ENCODE peak calls at places on chromosome 16, in four cellular contexts. C is H1, T is GM12878, V is K562. D is an unnamed sample.

GRCh38 chr16:67429053-67429798 is 1.7 kb upstream of the HSD11B2 start:
- DNase-seq in V (no peak), T (no peak), C (no peak), D (no peak)

GRCh38 chr16:24418729-24419128 is 120.6 kb upstream of the RBBP6 start:
- DNase-seq in T (no peak), V (no peak), C (no peak), D (no peak)

GRCh38 chr16:5639531-5639930 is 541.9 kb upstream of the EEF2KMT start:
- DNase-seq in V (no peak), C (no peak), T (no peak), D (no peak)

GRCh38 chr16:1300664-1301476 is 8.6 kb upstream of the UBE2I start:
- DNase-seq in T (no peak), C (no peak), V (peak), D (no peak)

GRCh38 chr16:84054271-84054670 is 11.7 kb upstream of the SLC38A8 start:
- DNase-seq in V (no peak), T (no peak), C (no peak), D (no peak)

GRCh38 chr16:50305441-50306061 is 39.2 kb downstream of the ADCY7 start:
- DNase-seq in C (no peak), V (no peak), T (no peak), D (no peak)

GRCh38 chr16:31008154-31008950 is 2.1 kb downstream of the STX1B start:
- DNase-seq in V (no peak), C (no peak), T (no peak), D (no peak)

GRCh38 chr16:3017806-3018506 is at the start of gene CLDN6:
- DNase-seq in C (peak), T (no peak), V (peak), D (no peak)

GRCh38 chr16:57143125-57143965 is 42.5 kb downstream of the PSME3IP1 start:
- DNase-seq in T (no peak), C (no peak), V (no peak), D (no peak)

GRCh38 chr16:88673685-88674398 is 11.0 kb upstream of the MVD start:
- DNase-seq in C (no peak), T (no peak), V (no peak), D (no peak)

GRCh38 chr16:30985401-30986128 is 558 bp downstream of the HSD3B7 start:
- DNase-seq in C (no peak), V (peak), T (no peak), D (peak)

GRCh38 chr16:88570691-88571092 is 489 bp downstream of the ZC3H18 start:
- DNase-seq in T (no peak), V (peak), C (no peak), D (no peak)

GRCh38 chr16:52451971-52452421 is 94.9 kb downstream of the TOX3 start:
- DNase-seq in T (no peak), C (no peak), V (no peak), D (no peak)

GRCh38 chr16:55370762-55371482 is 46.9 kb downstream of the IRX6 start:
- DNase-seq in V (no peak), T (no peak), C (peak), D (no peak)

GRCh38 chr16:53055603-53056527 is 1.1 kb downstream of the CHD9 start:
- DNase-seq in V (peak), C (no peak), T (no peak), D (no peak)

GRCh38 chr16:4675864-4676786 is 17.2 kb upstream of the NUDT16L1 start:
- DNase-seq in C (no peak), V (peak), T (no peak), D (no peak)

GRCh38 chr16:48393843-48394703 is 8.9 kb upstream of the SIAH1 start:
- DNase-seq in V (no peak), C (no peak), T (no peak), D (no peak)

GRCh38 chr16:56637814-56638750 is at the start of gene MT1A:
- DNase-seq in V (peak), C (no peak), T (no peak), D (no peak)

GRCh38 chr16:28309811-28310311 is 17.5 kb downstream of the SBK1 start:
- DNase-seq in V (peak), C (no peak), T (no peak), D (no peak)

GRCh38 chr16:50360033-50360778 is 8.6 kb downstream of the BRD7 start:
- DNase-seq in C (no peak), T (no peak), V (no peak), D (no peak)

GRCh38 chr16:12254566-12254965 is 278.0 kb downstream of the SNX29 start:
- DNase-seq in V (no peak), C (no peak), T (no peak), D (no peak)

GRCh38 chr16:49459953-49460735 is 86.5 kb downstream of the C16orf78 start:
- DNase-seq in C (no peak), T (no peak), V (no peak), D (no peak)

GRCh38 chr16:70454221-70455034 is at the start of gene FCSK:
- DNase-seq in T (no peak), C (no peak), V (peak), D (peak)

GRCh38 chr16:86573215-86573614 is 5.1 kb upstream of the FOXL1 start:
- DNase-seq in T (no peak), C (no peak), V (no peak), D (no peak)

GRCh38 chr16:3814755-3815154 is 65.8 kb downstream of the CREBBP start:
- DNase-seq in C (no peak), T (no peak), V (no peak), D (no peak)

GRCh38 chr16:1455190-1456171 is 11.1 kb upstream of the CCDC154 start:
- DNase-seq in T (no peak), C (no peak), V (no peak), D (no peak)

GRCh38 chr16:50263940-50264929 is 2.1 kb upstream of the ADCY7 start:
- DNase-seq in T (peak), V (no peak), C (no peak), D (no peak)

GRCh38 chr16:57873218-57873617 is 70.9 kb upstream of the KIFC3 start:
- DNase-seq in C (peak), V (no peak), T (no peak), D (no peak)

GRCh38 chr16:57469046-57469445 is 6.6 kb downstream of the POLR2C start:
- DNase-seq in T (no peak), C (no peak), V (no peak), D (no peak)

GRCh38 chr16:85431431-85432124 is 181.5 kb upstream of the GSE1 start:
- DNase-seq in C (no peak), V (no peak), T (no peak), D (no peak)

GRCh38 chr16:85432606-85433005 is 180.5 kb upstream of the GSE1 start:
- DNase-seq in V (no peak), C (no peak), T (no peak), D (no peak)

GRCh38 chr16:85429776-85430522 is 183.2 kb upstream of the GSE1 start:
- DNase-seq in T (no peak), V (no peak), C (no peak), D (no peak)

GRCh38 chr16:85428899-85429775 is 184.0 kb upstream of the GSE1 start:
- DNase-seq in V (no peak), T (no peak), C (no peak), D (no peak)

GRCh38 chr16:85430523-85431381 is 182.4 kb upstream of the GSE1 start:
- DNase-seq in T (no peak), V (no peak), C (no peak), D (no peak)
- TF ChIP-seq EGR1 in T (no peak), V (no peak), C (no peak), D (no peak)

DNA sequence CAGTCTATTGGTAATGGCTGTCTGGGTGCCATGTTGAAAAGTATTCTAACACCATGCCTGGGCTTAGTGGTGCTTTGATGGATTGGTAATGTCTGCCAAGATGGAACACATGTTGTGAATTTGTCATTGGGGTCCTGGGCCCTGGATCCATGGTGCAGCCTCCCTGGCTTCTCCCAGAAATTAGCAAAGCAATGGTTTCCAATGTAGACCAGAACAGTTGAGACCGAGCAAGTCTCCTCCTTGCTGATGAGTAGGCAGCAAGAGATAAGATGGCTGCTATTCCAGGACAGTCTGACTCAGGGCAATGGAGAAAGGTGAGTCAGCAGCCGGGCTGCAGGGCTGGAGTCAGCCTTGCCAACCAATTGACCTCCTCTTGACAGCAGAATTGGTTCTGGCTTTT is 30.8 kb downstream of the GPR139 start:
- DNase-seq in V (peak), T (no peak), C (no peak), D (no peak)
- TF ChIP-seq EGR1 in V (no peak), T (no peak), C (no peak), D (no peak)

GRCh38 chr16:66365588-66365987 is 903 bp upstream of the CDH5 start:
- DNase-seq in V (no peak), T (no peak), C (no peak), D (no peak)

GRCh38 chr16:66364117-66364958 is 2.2 kb upstream of the CDH5 start:
- DNase-seq in C (no peak), V (no peak), T (no peak), D (no peak)

GRCh38 chr16:66367968-66368891 is 1.7 kb downstream of the CDH5 start:
- DNase-seq in C (no peak), V (no peak), T (no peak), D (no peak)

GRCh38 chr16:66364959-66365306 is 1.6 kb upstream of the CDH5 start:
- DNase-seq in V (no peak), C (no peak), T (no peak), D (no peak)

DNA sequence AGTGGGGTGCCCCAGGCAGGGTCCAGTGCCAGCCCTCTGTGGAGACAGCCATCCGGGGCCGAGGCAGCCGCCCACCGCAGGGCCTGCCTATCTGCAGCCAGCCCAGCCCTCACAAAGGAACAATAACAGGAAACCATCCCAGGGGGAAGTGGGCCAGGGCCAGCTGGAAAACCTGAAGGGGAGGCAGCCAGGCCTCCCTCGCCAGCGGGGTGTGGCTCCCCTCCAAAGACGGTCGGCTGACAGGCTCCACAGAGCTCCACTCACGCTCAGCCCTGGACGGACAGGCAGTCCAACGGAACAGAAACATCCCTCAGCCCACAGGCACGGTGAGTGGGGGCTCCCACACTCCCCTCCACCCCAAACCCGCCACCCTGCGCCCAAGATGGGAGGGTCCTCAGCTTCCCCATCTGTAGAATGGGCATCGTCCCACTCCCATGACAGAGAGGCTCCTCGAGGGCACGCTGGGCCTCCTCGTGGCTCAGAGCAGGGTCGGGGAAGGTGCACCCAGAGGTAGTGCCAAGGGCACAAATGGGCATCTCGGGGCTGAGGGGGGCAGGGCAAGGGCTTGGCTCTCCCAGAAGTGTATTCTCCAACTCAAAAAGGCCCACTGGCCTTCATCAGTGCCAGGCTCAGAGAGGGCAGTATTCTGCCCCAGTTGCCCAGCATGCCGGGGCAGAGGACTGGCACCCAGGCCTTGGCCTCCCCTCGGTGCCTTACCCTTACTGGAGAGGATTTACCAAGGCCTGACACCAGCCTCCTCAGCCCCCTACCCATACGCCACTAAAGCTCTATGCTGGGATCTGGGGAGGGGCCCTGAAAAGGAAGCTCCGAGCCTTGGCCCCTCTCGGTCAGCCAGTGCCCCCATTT is at the start of gene CDH5:
- DNase-seq in V (no peak), C (no peak), T (no peak), D (no peak)
- TF ChIP-seq EGR1 in V (no peak), C (no peak), T (no peak), D (no peak)

GRCh38 chr16:17392127-17392856 is 78.5 kb downstream of the XYLT1 start:
- DNase-seq in C (no peak), V (no peak), T (no peak), D (no peak)

GRCh38 chr16:17391715-17392114 is 79.0 kb downstream of the XYLT1 start:
- DNase-seq in T (no peak), V (no peak), C (no peak), D (no peak)

GRCh38 chr16:17387226-17387625 is 83.5 kb downstream of the XYLT1 start:
- DNase-seq in C (no peak), T (no peak), V (no peak), D (no peak)

GRCh38 chr16:17386229-17386628 is 84.5 kb downstream of the XYLT1 start:
- DNase-seq in C (no peak), T (no peak), V (no peak), D (no peak)

DNA sequence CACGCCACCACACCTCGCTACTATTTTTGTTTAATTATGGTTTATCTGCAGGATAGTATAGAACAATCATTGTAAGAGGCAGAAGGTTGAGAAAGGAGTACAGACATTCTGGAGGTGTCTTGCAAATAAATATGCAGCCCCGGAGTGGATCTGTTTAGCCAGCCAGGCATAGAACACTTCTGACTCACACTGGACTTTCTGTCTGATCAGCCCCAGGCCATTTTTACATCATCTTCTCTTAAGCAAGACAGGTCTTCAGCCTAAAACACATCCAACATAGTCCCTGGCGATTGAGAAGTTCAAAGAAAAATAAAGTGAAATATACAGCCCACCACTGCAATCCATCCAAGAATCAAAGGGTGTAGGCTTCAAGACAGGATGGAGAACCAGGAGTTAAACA is 81.4 kb downstream of the XYLT1 start:
- DNase-seq in C (no peak), T (no peak), V (no peak), D (no peak)
- TF ChIP-seq EGR1 in C (no peak), T (no peak), V (no peak), D (no peak)

GRCh38 chr16:77332792-77333191 is 102.0 kb downstream of the ADAMTS18 start:
- DNase-seq in V (no peak), C (no peak), T (no peak), D (no peak)

GRCh38 chr16:77331802-77332586 is 102.8 kb downstream of the ADAMTS18 start:
- DNase-seq in C (no peak), V (no peak), T (no peak), D (no peak)

GRCh38 chr16:77330332-77331043 is 104.3 kb downstream of the ADAMTS18 start:
- DNase-seq in T (no peak), V (no peak), C (no peak), D (no peak)

GRCh38 chr16:77336637-77337036 is 98.2 kb downstream of the ADAMTS18 start:
- DNase-seq in T (no peak), V (no peak), C (peak), D (no peak)

GRCh38 chr16:77335652-77336234 is 99.1 kb downstream of the ADAMTS18 start:
- DNase-seq in V (no peak), T (no peak), C (no peak), D (no peak)
- TF ChIP-seq EGR1 in V (no peak), T (no peak), C (no peak), D (no peak)

GRCh38 chr16:10312023-10312422 is 73.8 kb upstream of the ATF7IP2 start:
- DNase-seq in T (no peak), C (no peak), V (no peak), D (no peak)

GRCh38 chr16:10312784-10313724 is 72.8 kb upstream of the ATF7IP2 start:
- DNase-seq in C (no peak), V (no peak), T (peak), D (no peak)

GRCh38 chr16:10314317-10314716 is 71.5 kb upstream of the ATF7IP2 start:
- DNase-seq in C (no peak), V (no peak), T (no peak), D (no peak)

GRCh38 chr16:10317425-10318001 is 68.3 kb upstream of the ATF7IP2 start:
- DNase-seq in T (no peak), V (no peak), C (no peak), D (no peak)

DNA sequence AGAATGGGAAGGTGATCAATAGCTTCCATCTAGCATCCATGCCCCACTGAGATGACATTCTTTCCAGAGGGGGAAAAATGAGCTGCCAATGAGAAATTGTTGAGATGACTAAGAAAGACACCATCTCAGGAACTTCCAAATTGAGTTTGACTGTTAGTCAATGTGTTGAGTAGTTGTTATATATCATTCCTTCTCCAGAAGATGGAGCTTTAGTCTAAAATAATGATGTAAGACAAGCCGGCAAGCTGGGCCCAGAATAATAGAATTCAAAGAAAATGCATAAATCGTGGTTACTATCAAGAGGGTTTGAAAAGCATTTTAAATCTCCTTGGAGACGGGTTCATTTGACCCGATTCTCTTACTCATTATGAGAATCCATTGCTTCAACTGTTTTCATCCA is 71.0 kb upstream of the ATF7IP2 start:
- DNase-seq in V (no peak), C (no peak), T (no peak), D (no peak)
- TF ChIP-seq EGR1 in V (no peak), C (no peak), T (no peak), D (no peak)

GRCh38 chr16:19166500-19166899 is 1.5 kb upstream of the SYT17 start:
- DNase-seq in V (no peak), C (no peak), T (no peak), D (peak)

GRCh38 chr16:19169081-19169639 is 1.1 kb downstream of the SYT17 start:
- DNase-seq in V (no peak), C (no peak), T (no peak), D (no peak)

GRCh38 chr16:19170043-19170655 is 2.1 kb downstream of the SYT17 start:
- DNase-seq in C (no peak), V (no peak), T (no peak), D (no peak)

GRCh38 chr16:19168173-19169080 is at the start of gene SYT17:
- DNase-seq in T (no peak), V (no peak), C (no peak), D (no peak)

DNA sequence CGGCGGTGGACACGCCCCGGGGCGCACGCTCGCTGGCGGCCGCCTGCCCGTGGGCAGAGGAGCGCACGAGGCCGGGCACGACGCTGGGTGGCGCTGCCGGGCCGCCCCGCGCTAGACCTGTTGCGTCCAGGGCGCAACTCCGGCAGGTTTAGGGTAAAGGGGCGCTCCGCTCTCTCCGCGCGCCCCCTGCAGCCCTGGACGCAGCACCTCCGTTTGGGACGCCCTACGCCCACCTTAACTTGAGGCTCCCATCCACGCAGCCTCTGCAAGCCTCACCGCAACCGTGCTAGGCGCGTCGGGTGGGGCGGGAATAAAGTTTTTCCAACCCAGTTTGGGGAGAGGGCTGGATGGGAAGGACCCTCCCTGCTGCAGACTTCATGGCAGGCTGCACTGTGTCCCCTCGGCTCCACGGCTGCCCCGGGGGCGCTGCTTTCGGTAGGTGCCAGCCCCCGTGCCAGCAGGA is 299 bp upstream of the SYT17 start:
- DNase-seq in V (peak), T (no peak), C (peak), D (peak)
- TF ChIP-seq EGR1 in V (no peak), T (peak), C (peak), D (no peak)